ENCODE peak calls at places on chromosomes 5 and 9, in six cellular contexts. Z is stimulated activated CD8-positive, alpha-beta memory T cell treated with anti-CD3 and anti-CD28 coated beads, Interleukin-15, amount 100 ng/mL, for 1 hour; S is AG20443; P is CD4-positive, alpha-beta memory T cell; M is brain microvascular endothelial cell; D is SHP77 treated with DMSO at 0.1 percent for 48 hours. U is an unnamed sample.

GRCh38 chr9:79955300-79955699 is 383.5 kb downstream of the TLE4 start:
- DNase-seq in Z (no peak), S (no peak), P (no peak), M (no peak), D (no peak), U (no peak)

GRCh38 chr9:76761448-76761847 is 2.8 kb upstream of the PCA3 start:
- DNase-seq in Z (no peak), S (peak), P (no peak), M (no peak), D (no peak), U (no peak)

GRCh38 chr5:432201-432927 is 10.6 kb upstream of the EXOC3 start:
- DNase-seq in Z (no peak), S (no peak), P (no peak), M (no peak), D (no peak), U (no peak)

GRCh38 chr9:121876658-121877271 is 216.3 kb downstream of the TTLL11 start:
- DNase-seq in Z (no peak), S (peak), P (no peak), M (peak), D (no peak), U (peak)

GRCh38 chr5:9441610-9442009 is 104.3 kb downstream of the SEMA5A start:
- DNase-seq in Z (no peak), S (peak), P (no peak), M (no peak), D (no peak), U (no peak)

GRCh38 chr9:133656211-133657119 is 20.3 kb downstream of the DBH start:
- DNase-seq in Z (no peak), S (no peak), P (peak), M (no peak), D (no peak), U (no peak)

GRCh38 chr9:116391306-116391900 is 237.8 kb downstream of the PAPPA start:
- DNase-seq in Z (no peak), S (peak), P (no peak), M (peak), D (no peak), U (no peak)

GRCh38 chr9:123940721-123941534 is 11.0 kb upstream of the DENND1A start:
- DNase-seq in Z (no peak), S (no peak), P (no peak), M (no peak), D (no peak), U (no peak)

GRCh38 chr5:111158105-111158744 is 66.0 kb upstream of the CAMK4 start:
- DNase-seq in Z (peak), S (peak), P (peak), M (peak), D (no peak), U (peak)

GRCh38 chr5:151182976-151183375 is 25.4 kb upstream of the ANXA6 start:
- DNase-seq in Z (no peak), S (no peak), P (no peak), M (no peak), D (no peak), U (no peak)

GRCh38 chr5:149406203-149406978 is 27.3 kb upstream of the IL17B start:
- DNase-seq in Z (no peak), S (peak), P (no peak), M (peak), D (no peak), U (peak)

GRCh38 chr9:128244443-128245226 is 31.2 kb downstream of the GOLGA2 start:
- DNase-seq in Z (no peak), S (peak), P (no peak), M (no peak), D (no peak), U (peak)

GRCh38 chr5:43038523-43038989 is 1.6 kb downstream of the ANXA2R start:
- DNase-seq in Z (no peak), S (no peak), P (peak), M (peak), D (no peak), U (no peak)

U was measured in left ventricle myocardium inferior.